ENCODE peak calls at places on chromosome 15, in nine cellular contexts. One of them, this sample, is unnamed.

GRCh38 chr15:85530079-85530478 is 149.7 kb downstream of the AKAP13 start:
- DNase-seq in IMR-90: no peak
- DNase-seq in fibroblast of mammary gland: no peak
- DNase-seq in K562: no peak
- DNase-seq in cardiac muscle cell: no peak
- DNase-seq in heart left ventricle: no peak
- DNase-seq in GM20000: no peak
- DNase-seq in A549: no peak
- DNase-seq in CD4-positive, alpha-beta T cell: no peak
- DNase-seq in this sample: no peak

GRCh38 chr15:73134196-73134595 is 81.9 kb downstream of the NEO1 start:
- DNase-seq in A549: no peak
- DNase-seq in IMR-90: no peak
- DNase-seq in cardiac muscle cell: no peak
- DNase-seq in fibroblast of mammary gland: no peak
- DNase-seq in CD4-positive, alpha-beta T cell: no peak
- DNase-seq in GM20000: no peak
- DNase-seq in K562: no peak
- DNase-seq in heart left ventricle: no peak
- DNase-seq in this sample: no peak

GRCh38 chr15:85314653-85315052 is 65.8 kb upstream of the AKAP13 start:
- DNase-seq in IMR-90: peak
- DNase-seq in heart left ventricle: no peak
- DNase-seq in cardiac muscle cell: no peak
- DNase-seq in K562: no peak
- DNase-seq in GM20000: no peak
- DNase-seq in fibroblast of mammary gland: no peak
- DNase-seq in A549: no peak
- DNase-seq in CD4-positive, alpha-beta T cell: no peak
- DNase-seq in this sample: no peak

GRCh38 chr15:71295242-71296031 is 180.2 kb downstream of the THSD4 start:
- DNase-seq in IMR-90: peak
- DNase-seq in CD4-positive, alpha-beta T cell: no peak
- DNase-seq in GM20000: no peak
- DNase-seq in cardiac muscle cell: peak
- DNase-seq in heart left ventricle: no peak
- DNase-seq in A549: peak
- DNase-seq in fibroblast of mammary gland: peak
- DNase-seq in K562: no peak
- DNase-seq in this sample: no peak

GRCh38 chr15:38193496-38193895 is 59.1 kb upstream of the SPRED1 start:
- DNase-seq in heart left ventricle: no peak
- DNase-seq in IMR-90: no peak
- DNase-seq in fibroblast of mammary gland: peak
- DNase-seq in K562: no peak
- DNase-seq in A549: no peak
- DNase-seq in cardiac muscle cell: no peak
- DNase-seq in GM20000: no peak
- DNase-seq in CD4-positive, alpha-beta T cell: no peak
- DNase-seq in this sample: no peak

GRCh38 chr15:52680041-52680391 is 828 bp upstream of the ATOSA start:
- DNase-seq in heart left ventricle: no peak
- DNase-seq in CD4-positive, alpha-beta T cell: no peak
- DNase-seq in GM20000: no peak
- DNase-seq in cardiac muscle cell: peak
- DNase-seq in A549: peak
- DNase-seq in IMR-90: peak
- DNase-seq in K562: peak
- DNase-seq in fibroblast of mammary gland: peak
- DNase-seq in this sample: no peak

GRCh38 chr15:72199721-72200212 is 2.2 kb upstream of the GRAMD2A start:
- DNase-seq in fibroblast of mammary gland: peak
- DNase-seq in A549: peak
- DNase-seq in cardiac muscle cell: peak
- DNase-seq in CD4-positive, alpha-beta T cell: peak
- DNase-seq in heart left ventricle: peak
- DNase-seq in K562: peak
- DNase-seq in GM20000: peak
- DNase-seq in IMR-90: peak
- DNase-seq in this sample: peak

GRCh38 chr15:66006986-66007385 is 137.7 kb downstream of the RAB11A start:
- DNase-seq in cardiac muscle cell: peak
- DNase-seq in fibroblast of mammary gland: peak
- DNase-seq in K562: no peak
- DNase-seq in A549: peak
- DNase-seq in GM20000: no peak
- DNase-seq in heart left ventricle: no peak
- DNase-seq in CD4-positive, alpha-beta T cell: no peak
- DNase-seq in IMR-90: no peak
- DNase-seq in this sample: no peak

GRCh38 chr15:84752700-84753099 is 4.3 kb downstream of the ZNF592 start:
- DNase-seq in heart left ventricle: no peak
- DNase-seq in cardiac muscle cell: peak
- DNase-seq in K562: no peak
- DNase-seq in IMR-90: peak
- DNase-seq in fibroblast of mammary gland: peak
- DNase-seq in GM20000: no peak
- DNase-seq in A549: no peak
- DNase-seq in CD4-positive, alpha-beta T cell: no peak
- DNase-seq in this sample: no peak

GRCh38 chr15:37528432-37528831 is 406.0 kb upstream of the TMCO5A start:
- DNase-seq in IMR-90: no peak
- DNase-seq in A549: no peak
- DNase-seq in fibroblast of mammary gland: no peak
- DNase-seq in GM20000: no peak
- DNase-seq in cardiac muscle cell: no peak
- DNase-seq in K562: no peak
- DNase-seq in heart left ventricle: no peak
- DNase-seq in CD4-positive, alpha-beta T cell: no peak
- DNase-seq in this sample: no peak

GRCh38 chr15:65212097-65212496 is 824 bp upstream of the CILP start:
- DNase-seq in heart left ventricle: no peak
- DNase-seq in CD4-positive, alpha-beta T cell: peak
- DNase-seq in fibroblast of mammary gland: no peak
- DNase-seq in cardiac muscle cell: no peak
- DNase-seq in K562: peak
- DNase-seq in IMR-90: no peak
- DNase-seq in A549: peak
- DNase-seq in GM20000: peak
- DNase-seq in this sample: no peak

GRCh38 chr15:85100186-85100937 is 118.7 kb downstream of the PDE8A start:
- DNase-seq in heart left ventricle: no peak
- DNase-seq in K562: no peak
- DNase-seq in cardiac muscle cell: no peak
- DNase-seq in A549: no peak
- DNase-seq in IMR-90: peak
- DNase-seq in fibroblast of mammary gland: no peak
- DNase-seq in CD4-positive, alpha-beta T cell: peak
- DNase-seq in GM20000: no peak
- DNase-seq in this sample: no peak

GRCh38 chr15:75125935-75126334 is 75.7 kb upstream of the C15orf39 start:
- DNase-seq in cardiac muscle cell: no peak
- DNase-seq in GM20000: no peak
- DNase-seq in K562: no peak
- DNase-seq in IMR-90: no peak
- DNase-seq in A549: no peak
- DNase-seq in CD4-positive, alpha-beta T cell: no peak
- DNase-seq in heart left ventricle: no peak
- DNase-seq in fibroblast of mammary gland: no peak
- DNase-seq in this sample: no peak
- TF ChIP-seq CTCF in cardiac muscle cell: no peak
- TF ChIP-seq CTCF in GM20000: no peak
- TF ChIP-seq CTCF in K562: no peak
- TF ChIP-seq CTCF in IMR-90: no peak
- TF ChIP-seq CTCF in A549: no peak
- TF ChIP-seq CTCF in CD4-positive, alpha-beta T cell: no peak
- TF ChIP-seq CTCF in heart left ventricle: no peak
- TF ChIP-seq CTCF in fibroblast of mammary gland: no peak
- TF ChIP-seq CTCF in this sample: no peak

DNA sequence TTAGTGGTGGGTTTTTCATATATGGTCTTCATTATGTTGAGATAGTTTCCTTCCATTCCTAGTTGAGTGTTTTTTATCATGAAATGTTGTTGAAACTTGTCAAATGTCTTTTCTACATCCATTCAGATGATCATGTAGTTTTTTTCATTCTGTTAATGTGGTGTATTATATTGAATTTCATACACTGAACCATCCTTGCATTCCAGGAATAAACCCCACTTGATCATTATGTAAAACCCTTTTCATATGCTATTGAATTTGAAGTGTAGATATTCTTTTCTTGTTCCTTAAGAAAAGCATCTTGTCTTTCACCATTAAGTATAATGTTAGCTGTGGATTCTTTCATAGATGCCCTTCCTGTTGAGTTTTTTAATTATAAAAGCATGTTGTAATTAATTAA is 42.9 kb downstream of the PIAS1 start:
- DNase-seq in fibroblast of mammary gland: no peak
- DNase-seq in A549: peak
- DNase-seq in GM20000: no peak
- DNase-seq in heart left ventricle: no peak
- DNase-seq in cardiac muscle cell: no peak
- DNase-seq in K562: peak
- DNase-seq in IMR-90: no peak
- DNase-seq in CD4-positive, alpha-beta T cell: no peak
- DNase-seq in this sample: no peak
- TF ChIP-seq CTCF in fibroblast of mammary gland: no peak
- TF ChIP-seq CTCF in A549: no peak
- TF ChIP-seq CTCF in GM20000: no peak
- TF ChIP-seq CTCF in heart left ventricle: no peak
- TF ChIP-seq CTCF in cardiac muscle cell: no peak
- TF ChIP-seq CTCF in K562: no peak
- TF ChIP-seq CTCF in IMR-90: no peak
- TF ChIP-seq CTCF in CD4-positive, alpha-beta T cell: no peak
- TF ChIP-seq CTCF in this sample: no peak

GRCh38 chr15:43526261-43526930 is 9.0 kb downstream of the MAP1A start:
- DNase-seq in CD4-positive, alpha-beta T cell: no peak
- DNase-seq in K562: no peak
- DNase-seq in heart left ventricle: no peak
- DNase-seq in A549: no peak
- DNase-seq in IMR-90: no peak
- DNase-seq in fibroblast of mammary gland: no peak
- DNase-seq in cardiac muscle cell: no peak
- DNase-seq in GM20000: no peak
- DNase-seq in this sample: no peak

GRCh38 chr15:43523646-43524045 is 6.2 kb downstream of the MAP1A start:
- DNase-seq in heart left ventricle: no peak
- DNase-seq in IMR-90: no peak
- DNase-seq in A549: no peak
- DNase-seq in K562: no peak
- DNase-seq in fibroblast of mammary gland: no peak
- DNase-seq in CD4-positive, alpha-beta T cell: no peak
- DNase-seq in GM20000: no peak
- DNase-seq in cardiac muscle cell: no peak
- DNase-seq in this sample: no peak

GRCh38 chr15:43522247-43522646 is 4.8 kb downstream of the MAP1A start:
- DNase-seq in A549: no peak
- DNase-seq in CD4-positive, alpha-beta T cell: no peak
- DNase-seq in GM20000: no peak
- DNase-seq in fibroblast of mammary gland: no peak
- DNase-seq in K562: no peak
- DNase-seq in heart left ventricle: no peak
- DNase-seq in IMR-90: no peak
- DNase-seq in cardiac muscle cell: no peak
- DNase-seq in this sample: no peak

GRCh38 chr15:43525131-43525530 is 7.7 kb downstream of the MAP1A start:
- DNase-seq in IMR-90: no peak
- DNase-seq in fibroblast of mammary gland: no peak
- DNase-seq in K562: no peak
- DNase-seq in cardiac muscle cell: no peak
- DNase-seq in heart left ventricle: no peak
- DNase-seq in A549: no peak
- DNase-seq in GM20000: no peak
- DNase-seq in CD4-positive, alpha-beta T cell: no peak
- DNase-seq in this sample: no peak

DNA sequence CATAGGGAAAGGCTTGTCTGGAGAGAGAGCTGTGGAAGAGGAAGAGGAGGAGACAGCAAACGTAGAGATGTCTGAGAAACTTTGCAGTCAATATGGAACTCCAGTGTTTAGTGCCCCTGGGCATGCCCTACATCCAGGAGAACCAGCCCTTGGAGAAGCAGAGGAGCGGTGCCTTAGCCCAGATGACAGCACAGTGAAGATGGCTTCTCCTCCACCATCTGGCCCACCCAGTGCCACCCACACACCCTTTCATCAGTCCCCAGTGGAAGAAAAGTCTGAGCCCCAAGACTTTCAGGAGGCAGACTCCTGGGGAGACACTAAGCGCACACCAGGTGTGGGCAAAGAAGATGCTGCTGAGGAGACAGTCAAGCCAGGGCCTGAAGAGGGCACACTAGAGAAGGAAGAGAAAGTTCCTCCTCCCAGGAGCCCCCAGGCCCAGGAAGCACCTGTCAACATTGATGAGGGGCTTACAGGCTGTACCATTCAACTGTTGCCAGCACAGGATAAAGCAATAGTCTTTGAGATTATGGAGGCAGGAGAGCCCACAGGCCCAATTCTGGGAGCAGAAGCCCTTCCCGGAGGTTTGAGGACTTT is 6.9 kb downstream of the MAP1A start:
- DNase-seq in IMR-90: no peak
- DNase-seq in K562: no peak
- DNase-seq in fibroblast of mammary gland: no peak
- DNase-seq in cardiac muscle cell: no peak
- DNase-seq in CD4-positive, alpha-beta T cell: no peak
- DNase-seq in GM20000: no peak
- DNase-seq in A549: no peak
- DNase-seq in heart left ventricle: no peak
- DNase-seq in this sample: no peak
- TF ChIP-seq CTCF in IMR-90: no peak
- TF ChIP-seq CTCF in K562: no peak
- TF ChIP-seq CTCF in fibroblast of mammary gland: no peak
- TF ChIP-seq CTCF in cardiac muscle cell: no peak
- TF ChIP-seq CTCF in CD4-positive, alpha-beta T cell: no peak
- TF ChIP-seq CTCF in GM20000: no peak
- TF ChIP-seq CTCF in A549: no peak
- TF ChIP-seq CTCF in heart left ventricle: no peak
- TF ChIP-seq CTCF in this sample: no peak

DNA sequence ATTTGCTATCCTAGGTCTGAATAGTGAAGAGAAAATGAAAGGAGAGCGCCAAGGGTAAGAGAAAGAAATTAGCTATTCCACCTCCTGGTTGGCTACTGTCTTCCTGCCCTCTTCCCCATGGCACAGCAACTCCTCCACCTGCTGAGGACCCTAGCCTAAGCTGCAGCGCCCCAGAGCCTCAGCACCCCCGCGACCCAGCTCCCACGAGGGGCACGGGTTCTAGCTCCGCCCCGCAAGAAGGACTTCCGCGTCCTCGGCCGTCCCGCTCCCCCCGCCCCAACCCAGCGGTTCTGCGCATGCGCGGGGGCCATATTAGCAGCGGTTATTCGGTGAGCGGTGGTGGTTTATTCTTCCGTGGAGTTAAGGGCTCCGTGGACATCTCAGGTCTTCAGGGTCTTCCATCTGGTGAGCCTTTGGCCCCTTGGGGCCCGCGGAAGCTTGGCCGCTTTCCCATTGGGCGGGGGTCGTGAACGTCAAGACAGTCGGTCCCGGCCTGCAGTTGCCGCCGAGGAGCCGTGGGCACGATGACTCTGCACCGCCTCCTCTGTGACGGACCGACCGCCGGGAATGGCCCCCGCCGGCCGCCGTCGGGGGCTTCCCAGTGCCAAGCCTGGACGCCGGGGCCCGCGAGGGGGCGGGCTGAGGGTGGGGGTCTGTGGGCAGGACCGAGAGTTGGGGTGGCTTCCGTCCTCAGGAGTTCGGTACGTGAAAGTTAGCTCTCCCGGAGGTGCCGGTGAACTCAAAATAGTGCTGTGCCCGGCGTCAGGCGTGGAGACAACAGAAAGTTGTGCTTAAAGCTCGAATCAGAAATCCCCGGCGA is at the start of gene PSMA4:
- DNase-seq in GM20000: peak
- DNase-seq in cardiac muscle cell: peak
- DNase-seq in CD4-positive, alpha-beta T cell: peak
- DNase-seq in K562: peak
- DNase-seq in IMR-90: peak
- DNase-seq in fibroblast of mammary gland: peak
- DNase-seq in A549: peak
- DNase-seq in heart left ventricle: peak
- DNase-seq in this sample: peak
- TF ChIP-seq CTCF in GM20000: no peak
- TF ChIP-seq CTCF in cardiac muscle cell: peak
- TF ChIP-seq CTCF in CD4-positive, alpha-beta T cell: no peak
- TF ChIP-seq CTCF in K562: no peak
- TF ChIP-seq CTCF in IMR-90: no peak
- TF ChIP-seq CTCF in fibroblast of mammary gland: no peak
- TF ChIP-seq CTCF in A549: no peak
- TF ChIP-seq CTCF in heart left ventricle: peak
- TF ChIP-seq CTCF in this sample: no peak

This sample was measured in D721Med.